ENCODE peak calls at places on chromosome 15, in four cellular contexts. V, O, M and D are unnamed samples. For H3K36me3, the result is how much of the 10 kb centered on the place peaks cover.

GRCh38 chr15:64333986-64334385 is 22.0 kb downstream of the CSNK1G1 start:
- DNase-seq in O (no peak), M (no peak), V (no peak), D (no peak)

GRCh38 chr15:29132110-29132420 is 137.6 kb downstream of the NSMCE3 start:
- DNase-seq in M (no peak), V (no peak), O (no peak), D (no peak)

GRCh38 chr15:65245096-65245849 is 34.0 kb upstream of the CILP start:
- DNase-seq in V (peak), O (no peak), M (peak), D (peak)

GRCh38 chr15:35673093-35673573 is 127.2 kb upstream of the DPH6 start:
- DNase-seq in V (no peak), O (no peak), M (no peak), D (peak)

GRCh38 chr15:35624881-35625280 is 78.9 kb upstream of the DPH6 start:
- DNase-seq in V (peak), M (peak), O (peak), D (no peak)

GRCh38 chr15:65777053-65777452 is 15.0 kb downstream of the DENND4A start:
- DNase-seq in V (no peak), O (no peak), M (no peak), D (no peak)

GRCh38 chr15:57302640-57303257 is 73.6 kb upstream of the CGNL1 start:
- DNase-seq in V (no peak), M (no peak), O (no peak), D (no peak)

GRCh38 chr15:73389971-73390544 is 21.3 kb upstream of the HCN4 start:
- DNase-seq in V (no peak), O (no peak), M (no peak), D (no peak)

GRCh38 chr15:31145271-31145911 is 43.9 kb upstream of the TRPM1 start:
- DNase-seq in M (no peak), O (no peak), V (no peak), D (no peak)

GRCh38 chr15:35909414-35909813 is 363.4 kb upstream of the DPH6 start:
- DNase-seq in M (no peak), O (no peak), V (no peak), D (no peak)

GRCh38 chr15:40955930-40956542 is 2.8 kb downstream of the CHAC1 start:
- DNase-seq in M (peak), O (no peak), V (no peak), D (no peak)

GRCh38 chr15:23857028-23857641 is 170.0 kb upstream of the NDN start:
- DNase-seq in O (peak), V (peak), M (peak), D (no peak)

GRCh38 chr15:52158084-52158765 is 33.0 kb downstream of the GNB5 start:
- DNase-seq in O (no peak), V (no peak), M (no peak), D (no peak)

GRCh38 chr15:81531971-81532370 is 158.0 kb upstream of the TMC3 start:
- DNase-seq in V (no peak), O (no peak), M (no peak), D (no peak)

GRCh38 chr15:101028321-101028720 is 109.2 kb downstream of the LRRK1 start:
- DNase-seq in V (no peak), O (no peak), M (no peak), D (no peak)

GRCh38 chr15:42457445-42458442 is 33.2 kb downstream of the ZNF106 start:
- DNase-seq in V (peak), O (peak), M (peak), D (peak)

GRCh38 chr15:98801234-98801561 is 152.9 kb downstream of the IGF1R start:
- DNase-seq in M (no peak), V (no peak), O (no peak), D (no peak)

GRCh38 chr15:87671289-87671688 is 585.2 kb downstream of the NTRK3 start:
- DNase-seq in O (no peak), V (no peak), M (no peak), D (no peak)

GRCh38 chr15:93311620-93312019 is 222.6 kb upstream of the RGMA start:
- DNase-seq in V (no peak), M (no peak), O (no peak), D (no peak)

GRCh38 chr15:40489274-40490175 is 18.7 kb downstream of the CHST14 start:
- DNase-seq in M (no peak), V (no peak), O (no peak), D (no peak)

GRCh38 chr15:82877825-82878224 is 68.4 kb downstream of the WHAMM start:
- DNase-seq in O (no peak), M (no peak), V (no peak), D (no peak)

GRCh38 chr15:81239190-81239589 is 42.5 kb downstream of the IL16 start:
- DNase-seq in V (no peak), M (no peak), O (no peak), D (no peak)

GRCh38 chr15:85500060-85500708 is 119.8 kb downstream of the AKAP13 start:
- DNase-seq in V (no peak), M (no peak), O (no peak), D (no peak)

GRCh38 chr15:52227456-52227855 is 36.3 kb upstream of the GNB5 start:
- DNase-seq in O (peak), V (peak), M (peak), D (no peak)

GRCh38 chr15:57356636-57357035 is 19.7 kb upstream of the CGNL1 start:
- DNase-seq in O (no peak), M (peak), V (no peak), D (no peak)

GRCh38 chr15:60652245-60652644 is 173.3 kb upstream of the ICE2 start:
- DNase-seq in M (no peak), V (no peak), O (no peak), D (no peak)

GRCh38 chr15:52161406-52161966 is 29.7 kb downstream of the GNB5 start:
- DNase-seq in V (no peak), M (no peak), O (no peak), D (no peak)

GRCh38 chr15:63157891-63158431 is 684 bp upstream of the RPS27L start:
- DNase-seq in O (peak), V (peak), M (peak), D (no peak)

GRCh38 chr15:52772766-52773165 is 17.4 kb downstream of the ONECUT1 start:
- DNase-seq in V (no peak), O (no peak), M (no peak), D (no peak)

GRCh38 chr15:58715266-58715917 is 34.1 kb downstream of the ADAM10 start:
- DNase-seq in M (no peak), V (no peak), O (no peak), D (no peak)

GRCh38 chr15:74725845-74726773 is 781 bp upstream of the CYP1A1 start:
- DNase-seq in V (peak), O (no peak), M (no peak), D (peak)

GRCh38 chr15:89402406-89402805 is 67.8 kb upstream of the POLG start:
- DNase-seq in V (no peak), O (no peak), M (no peak), D (no peak)

GRCh38 chr15:54083501-54083900 is 105.3 kb downstream of the UNC13C start:
- DNase-seq in O (no peak), M (no peak), V (no peak), D (no peak)

GRCh38 chr15:76335129-76335850 is 1.3 kb upstream of the ISL2 start:
- DNase-seq in M (no peak), O (no peak), V (no peak), D (no peak)

GRCh38 chr15:95684693-95685115 is 645.8 kb upstream of the NR2F2 start:
- DNase-seq in M (peak), V (peak), O (no peak), D (no peak)

GRCh38 chr15:100031665-100032357 is 298.6 kb upstream of the LYSMD4 start:
- DNase-seq in M (no peak), V (peak), O (no peak), D (no peak)

GRCh38 chr15:87401986-87402385 is 854.6 kb downstream of the NTRK3 start:
- DNase-seq in O (no peak), V (no peak), M (no peak), D (no peak)

GRCh38 chr15:78343431-78343830 is 3.3 kb downstream of the CRABP1 start:
- DNase-seq in V (no peak), M (no peak), O (no peak), D (no peak)

GRCh38 chr15:22930782-22931484 is 49.2 kb downstream of the CYFIP1 start:
- DNase-seq in V (peak), M (no peak), O (no peak), D (peak)

GRCh38 chr15:29853211-29853987 is 31.1 kb upstream of the TJP1 start:
- DNase-seq in O (no peak), V (no peak), M (no peak), D (no peak)

GRCh38 chr15:90451215-90451850 is 63.3 kb downstream of the IQGAP1 start:
- DNase-seq in O (no peak), V (no peak), M (peak), D (no peak)
- H3K36me3 ChIP-seq in O (under half), V (under half), M (half or more), D (half or more)

GRCh38 chr15:32687556-32687955 is 30.2 kb upstream of the GREM1 start:
- DNase-seq in O (no peak), V (no peak), M (peak), D (no peak)

GRCh38 chr15:32682569-32682968 is 35.2 kb upstream of the GREM1 start:
- DNase-seq in V (no peak), O (no peak), M (peak), D (no peak)

GRCh38 chr15:32685576-32685975 is 32.2 kb upstream of the GREM1 start:
- DNase-seq in M (peak), O (no peak), V (no peak), D (no peak)

GRCh38 chr15:32683906-32684584 is 33.8 kb upstream of the GREM1 start:
- DNase-seq in V (peak), O (no peak), M (peak), D (no peak)

DNA sequence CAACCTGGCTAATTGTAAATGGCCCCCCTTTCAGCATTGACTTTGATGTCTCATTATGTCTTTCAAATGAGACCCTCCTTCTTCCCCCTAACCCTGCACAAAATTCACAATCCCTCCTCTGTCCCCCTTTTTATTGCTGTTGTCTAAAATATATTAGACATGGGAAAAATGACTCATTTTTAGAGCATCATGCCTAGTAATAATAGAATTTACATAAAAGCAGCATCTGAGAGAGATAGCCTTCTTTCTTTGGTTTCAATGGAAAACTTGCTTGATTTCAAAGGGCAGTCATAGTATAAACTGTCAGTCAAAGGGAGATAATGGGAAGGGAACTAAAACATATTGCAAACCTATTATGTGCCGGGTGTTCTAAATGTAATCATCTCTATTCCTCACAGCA is 34.6 kb upstream of the GREM1 start:
- DNase-seq in M (no peak), V (no peak), O (no peak), D (no peak)
- H3K27ac ChIP-seq in M (peak), V (no peak), O (no peak), D (no peak)

GRCh38 chr15:43471975-43472374 is 21.0 kb downstream of the TP53BP1 start:
- DNase-seq in M (no peak), V (no peak), O (no peak), D (no peak)
- H3K36me3 ChIP-seq in M (under half), V (under half), O (under half), D (half or more)

GRCh38 chr15:32733276-32733675 is 15.5 kb downstream of the GREM1 start:
- DNase-seq in M (no peak), V (no peak), O (no peak), D (no peak)

GRCh38 chr15:32735948-32736347 is 18.1 kb downstream of the GREM1 start:
- DNase-seq in M (no peak), V (no peak), O (no peak), D (no peak)

GRCh38 chr15:32729700-32730099 is 11.9 kb downstream of the GREM1 start:
- DNase-seq in M (no peak), O (no peak), V (no peak), D (no peak)

GRCh38 chr15:32730677-32731654 is 13.2 kb downstream of the GREM1 start:
- DNase-seq in M (no peak), V (peak), O (no peak), D (peak)

GRCh38 chr15:32732574-32733157 is 14.9 kb downstream of the GREM1 start:
- DNase-seq in V (no peak), O (no peak), M (no peak), D (no peak)
- H3K27ac ChIP-seq in V (no peak), O (no peak), M (no peak), D (no peak)

GRCh38 chr15:67176195-67176971 is 78.1 kb downstream of the AAGAB start:
- DNase-seq in M (no peak), O (no peak), V (peak), D (peak)
- H3K36me3 ChIP-seq in M (half or more), O (under half), V (under half), D (under half)

GRCh38 chr15:67916565-67916964 is 76.7 kb upstream of the RNU6-1 start:
- DNase-seq in O (no peak), M (no peak), V (no peak), D (no peak)

GRCh38 chr15:67914028-67914427 is 74.2 kb upstream of the RNU6-1 start:
- DNase-seq in M (no peak), V (no peak), O (no peak), D (no peak)

GRCh38 chr15:67916051-67916374 is 76.2 kb upstream of the RNU6-1 start:
- DNase-seq in M (no peak), V (no peak), O (no peak), D (no peak)

GRCh38 chr15:67914537-67915373 is 74.9 kb upstream of the RNU6-1 start:
- DNase-seq in O (peak), M (peak), V (peak), D (peak)

GRCh38 chr15:67915374-67916050 is 75.7 kb upstream of the RNU6-1 start:
- DNase-seq in V (peak), M (no peak), O (peak), D (peak)
- H3K27ac ChIP-seq in V (peak), M (no peak), O (peak), D (peak)